ENCODE peak calls at places on chromosomes 7 and 10, in eight cellular contexts. One of them, this sample, is unnamed.

GRCh38 chr7:100130608-100131453 is 4.1 kb downstream of the MBLAC1 start:
- DNase-seq in NCI-H1436: peak
- DNase-seq in kidney tubule cell: peak
- DNase-seq in stimulated activated CD4-positive, alpha-beta T cell treated with anti-CD3 and anti-CD28 coated beads, Interleukin-1b, Interleukin-23, amount 100 ng/mL, for 4 hours: peak
- DNase-seq in mucosa of gallbladder: peak
- DNase-seq in BE2C: peak
- DNase-seq in CD8-positive, alpha-beta T cell: peak
- DNase-seq in AG20443: peak
- DNase-seq in this sample: peak

GRCh38 chr7:136353287-136353686 is 376.1 kb upstream of the MTPN start:
- DNase-seq in NCI-H1436: no peak
- DNase-seq in kidney tubule cell: no peak
- DNase-seq in stimulated activated CD4-positive, alpha-beta T cell treated with anti-CD3 and anti-CD28 coated beads, Interleukin-1b, Interleukin-23, amount 100 ng/mL, for 4 hours: no peak
- DNase-seq in mucosa of gallbladder: no peak
- DNase-seq in BE2C: peak
- DNase-seq in CD8-positive, alpha-beta T cell: no peak
- DNase-seq in AG20443: no peak
- DNase-seq in this sample: no peak

GRCh38 chr7:24609059-24609458 is 35.8 kb downstream of the PALS2 start:
- DNase-seq in NCI-H1436: no peak
- DNase-seq in kidney tubule cell: no peak
- DNase-seq in stimulated activated CD4-positive, alpha-beta T cell treated with anti-CD3 and anti-CD28 coated beads, Interleukin-1b, Interleukin-23, amount 100 ng/mL, for 4 hours: no peak
- DNase-seq in mucosa of gallbladder: no peak
- DNase-seq in BE2C: no peak
- DNase-seq in CD8-positive, alpha-beta T cell: no peak
- DNase-seq in AG20443: no peak
- DNase-seq in this sample: no peak

GRCh38 chr10:75281980-75282379 is 46.2 kb upstream of the COMTD1 start:
- DNase-seq in NCI-H1436: no peak
- DNase-seq in kidney tubule cell: no peak
- DNase-seq in stimulated activated CD4-positive, alpha-beta T cell treated with anti-CD3 and anti-CD28 coated beads, Interleukin-1b, Interleukin-23, amount 100 ng/mL, for 4 hours: no peak
- DNase-seq in mucosa of gallbladder: no peak
- DNase-seq in BE2C: no peak
- DNase-seq in CD8-positive, alpha-beta T cell: no peak
- DNase-seq in AG20443: no peak
- DNase-seq in this sample: no peak

GRCh38 chr7:112162161-112163020 is 43.8 kb downstream of the DOCK4 start:
- DNase-seq in NCI-H1436: peak
- DNase-seq in kidney tubule cell: peak
- DNase-seq in stimulated activated CD4-positive, alpha-beta T cell treated with anti-CD3 and anti-CD28 coated beads, Interleukin-1b, Interleukin-23, amount 100 ng/mL, for 4 hours: no peak
- DNase-seq in mucosa of gallbladder: peak
- DNase-seq in BE2C: peak
- DNase-seq in CD8-positive, alpha-beta T cell: no peak
- DNase-seq in AG20443: no peak
- DNase-seq in this sample: peak

GRCh38 chr7:12649348-12649747 is 38.1 kb upstream of the ARL4A start:
- DNase-seq in NCI-H1436: no peak
- DNase-seq in kidney tubule cell: no peak
- DNase-seq in stimulated activated CD4-positive, alpha-beta T cell treated with anti-CD3 and anti-CD28 coated beads, Interleukin-1b, Interleukin-23, amount 100 ng/mL, for 4 hours: no peak
- DNase-seq in mucosa of gallbladder: no peak
- DNase-seq in BE2C: no peak
- DNase-seq in CD8-positive, alpha-beta T cell: no peak
- DNase-seq in AG20443: no peak
- DNase-seq in this sample: no peak

GRCh38 chr10:103791858-103792257 is 63.5 kb downstream of the SH3PXD2A start:
- DNase-seq in NCI-H1436: no peak
- DNase-seq in kidney tubule cell: no peak
- DNase-seq in stimulated activated CD4-positive, alpha-beta T cell treated with anti-CD3 and anti-CD28 coated beads, Interleukin-1b, Interleukin-23, amount 100 ng/mL, for 4 hours: no peak
- DNase-seq in mucosa of gallbladder: no peak
- DNase-seq in BE2C: no peak
- DNase-seq in CD8-positive, alpha-beta T cell: no peak
- DNase-seq in AG20443: no peak
- DNase-seq in this sample: no peak

GRCh38 chr7:514651-515598 is 4.7 kb downstream of the PDGFA start:
- DNase-seq in NCI-H1436: no peak
- DNase-seq in kidney tubule cell: no peak
- DNase-seq in stimulated activated CD4-positive, alpha-beta T cell treated with anti-CD3 and anti-CD28 coated beads, Interleukin-1b, Interleukin-23, amount 100 ng/mL, for 4 hours: no peak
- DNase-seq in mucosa of gallbladder: no peak
- DNase-seq in BE2C: no peak
- DNase-seq in CD8-positive, alpha-beta T cell: no peak
- DNase-seq in AG20443: no peak
- DNase-seq in this sample: no peak

GRCh38 chr10:89301231-89301630 is 615 bp upstream of the IFIT2 start:
- DNase-seq in NCI-H1436: no peak
- DNase-seq in kidney tubule cell: peak
- DNase-seq in stimulated activated CD4-positive, alpha-beta T cell treated with anti-CD3 and anti-CD28 coated beads, Interleukin-1b, Interleukin-23, amount 100 ng/mL, for 4 hours: no peak
- DNase-seq in mucosa of gallbladder: no peak
- DNase-seq in BE2C: no peak
- DNase-seq in CD8-positive, alpha-beta T cell: no peak
- DNase-seq in AG20443: peak
- DNase-seq in this sample: peak

GRCh38 chr7:149254181-149254858 is 7.7 kb upstream of the ZNF783 start:
- DNase-seq in NCI-H1436: no peak
- DNase-seq in kidney tubule cell: no peak
- DNase-seq in stimulated activated CD4-positive, alpha-beta T cell treated with anti-CD3 and anti-CD28 coated beads, Interleukin-1b, Interleukin-23, amount 100 ng/mL, for 4 hours: no peak
- DNase-seq in mucosa of gallbladder: no peak
- DNase-seq in BE2C: no peak
- DNase-seq in CD8-positive, alpha-beta T cell: no peak
- DNase-seq in AG20443: no peak
- DNase-seq in this sample: no peak

GRCh38 chr7:80054356-80054755 is 80.3 kb upstream of the GNAI1 start:
- DNase-seq in NCI-H1436: no peak
- DNase-seq in kidney tubule cell: no peak
- DNase-seq in stimulated activated CD4-positive, alpha-beta T cell treated with anti-CD3 and anti-CD28 coated beads, Interleukin-1b, Interleukin-23, amount 100 ng/mL, for 4 hours: no peak
- DNase-seq in mucosa of gallbladder: no peak
- DNase-seq in BE2C: no peak
- DNase-seq in CD8-positive, alpha-beta T cell: no peak
- DNase-seq in AG20443: no peak
- DNase-seq in this sample: no peak

GRCh38 chr7:19674266-19674960 is 34.4 kb downstream of the POLR1F start:
- DNase-seq in NCI-H1436: no peak
- DNase-seq in kidney tubule cell: no peak
- DNase-seq in stimulated activated CD4-positive, alpha-beta T cell treated with anti-CD3 and anti-CD28 coated beads, Interleukin-1b, Interleukin-23, amount 100 ng/mL, for 4 hours: no peak
- DNase-seq in mucosa of gallbladder: no peak
- DNase-seq in BE2C: no peak
- DNase-seq in CD8-positive, alpha-beta T cell: no peak
- DNase-seq in AG20443: peak
- DNase-seq in this sample: no peak

GRCh38 chr7:106952658-106953231 is 87.7 kb downstream of the PIK3CG start:
- DNase-seq in NCI-H1436: no peak
- DNase-seq in kidney tubule cell: peak
- DNase-seq in stimulated activated CD4-positive, alpha-beta T cell treated with anti-CD3 and anti-CD28 coated beads, Interleukin-1b, Interleukin-23, amount 100 ng/mL, for 4 hours: no peak
- DNase-seq in mucosa of gallbladder: peak
- DNase-seq in BE2C: no peak
- DNase-seq in CD8-positive, alpha-beta T cell: no peak
- DNase-seq in AG20443: peak
- DNase-seq in this sample: no peak

GRCh38 chr10:47353351-47353750 is 5.2 kb downstream of the RBP3 start:
- DNase-seq in NCI-H1436: no peak
- DNase-seq in kidney tubule cell: no peak
- DNase-seq in stimulated activated CD4-positive, alpha-beta T cell treated with anti-CD3 and anti-CD28 coated beads, Interleukin-1b, Interleukin-23, amount 100 ng/mL, for 4 hours: no peak
- DNase-seq in mucosa of gallbladder: no peak
- DNase-seq in BE2C: no peak
- DNase-seq in CD8-positive, alpha-beta T cell: no peak
- DNase-seq in AG20443: no peak
- DNase-seq in this sample: no peak

GRCh38 chr7:34091330-34091917 is 186.1 kb downstream of the BMPER start:
- DNase-seq in NCI-H1436: no peak
- DNase-seq in kidney tubule cell: peak
- DNase-seq in stimulated activated CD4-positive, alpha-beta T cell treated with anti-CD3 and anti-CD28 coated beads, Interleukin-1b, Interleukin-23, amount 100 ng/mL, for 4 hours: no peak
- DNase-seq in mucosa of gallbladder: peak
- DNase-seq in BE2C: peak
- DNase-seq in CD8-positive, alpha-beta T cell: no peak
- DNase-seq in AG20443: peak
- DNase-seq in this sample: no peak

GRCh38 chr10:69439813-69440506 is 11.3 kb upstream of the TSPAN15 start:
- DNase-seq in NCI-H1436: no peak
- DNase-seq in kidney tubule cell: peak
- DNase-seq in stimulated activated CD4-positive, alpha-beta T cell treated with anti-CD3 and anti-CD28 coated beads, Interleukin-1b, Interleukin-23, amount 100 ng/mL, for 4 hours: no peak
- DNase-seq in mucosa of gallbladder: no peak
- DNase-seq in BE2C: no peak
- DNase-seq in CD8-positive, alpha-beta T cell: no peak
- DNase-seq in AG20443: no peak
- DNase-seq in this sample: no peak

GRCh38 chr7:96118449-96119001 is 203.4 kb downstream of the SLC25A13 start:
- DNase-seq in NCI-H1436: no peak
- DNase-seq in kidney tubule cell: no peak
- DNase-seq in stimulated activated CD4-positive, alpha-beta T cell treated with anti-CD3 and anti-CD28 coated beads, Interleukin-1b, Interleukin-23, amount 100 ng/mL, for 4 hours: no peak
- DNase-seq in mucosa of gallbladder: no peak
- DNase-seq in BE2C: no peak
- DNase-seq in CD8-positive, alpha-beta T cell: no peak
- DNase-seq in AG20443: no peak
- DNase-seq in this sample: no peak

GRCh38 chr10:49600781-49601400 is 9.2 kb upstream of the SLC18A3 start:
- DNase-seq in NCI-H1436: no peak
- DNase-seq in kidney tubule cell: peak
- DNase-seq in stimulated activated CD4-positive, alpha-beta T cell treated with anti-CD3 and anti-CD28 coated beads, Interleukin-1b, Interleukin-23, amount 100 ng/mL, for 4 hours: no peak
- DNase-seq in mucosa of gallbladder: no peak
- DNase-seq in BE2C: no peak
- DNase-seq in CD8-positive, alpha-beta T cell: no peak
- DNase-seq in AG20443: peak
- DNase-seq in this sample: no peak

GRCh38 chr7:27781188-27781587 is 41.2 kb downstream of the TAX1BP1 start:
- DNase-seq in NCI-H1436: no peak
- DNase-seq in kidney tubule cell: no peak
- DNase-seq in stimulated activated CD4-positive, alpha-beta T cell treated with anti-CD3 and anti-CD28 coated beads, Interleukin-1b, Interleukin-23, amount 100 ng/mL, for 4 hours: no peak
- DNase-seq in mucosa of gallbladder: no peak
- DNase-seq in BE2C: no peak
- DNase-seq in CD8-positive, alpha-beta T cell: no peak
- DNase-seq in AG20443: no peak
- DNase-seq in this sample: no peak

GRCh38 chr7:91348686-91349085 is 84.5 kb downstream of the FZD1 start:
- DNase-seq in NCI-H1436: no peak
- DNase-seq in kidney tubule cell: peak
- DNase-seq in stimulated activated CD4-positive, alpha-beta T cell treated with anti-CD3 and anti-CD28 coated beads, Interleukin-1b, Interleukin-23, amount 100 ng/mL, for 4 hours: no peak
- DNase-seq in mucosa of gallbladder: no peak
- DNase-seq in BE2C: no peak
- DNase-seq in CD8-positive, alpha-beta T cell: no peak
- DNase-seq in AG20443: peak
- DNase-seq in this sample: no peak